ENCODE peak calls at places on chromosomes 7 and 10, in four cellular contexts. One of them, this sample, is unnamed.

GRCh38 chr10:99394256-99394655 is 36.2 kb downstream of the GOT1 start:
- DNase-seq in uterus: no peak
- DNase-seq in NB4: no peak
- DNase-seq in tibial nerve: no peak
- DNase-seq in this sample: no peak

GRCh38 chr10:87740232-87740631 is 77.8 kb downstream of the ATAD1 start:
- DNase-seq in uterus: no peak
- DNase-seq in NB4: peak; percentile 85
- DNase-seq in tibial nerve: no peak
- DNase-seq in this sample: no peak

GRCh38 chr7:114294036-114294435 is 120.6 kb upstream of the FOXP2 start:
- DNase-seq in uterus: no peak
- DNase-seq in NB4: no peak
- DNase-seq in tibial nerve: no peak
- DNase-seq in this sample: no peak

GRCh38 chr7:107579881-107580715 is at the start of gene BCAP29:
- DNase-seq in uterus: peak; percentile 70
- DNase-seq in NB4: peak; percentile 90
- DNase-seq in tibial nerve: peak; percentile 49
- DNase-seq in this sample: peak; percentile 82

GRCh38 chr10:42769653-42770052 is 12.9 kb upstream of the BMS1 start:
- DNase-seq in uterus: no peak
- DNase-seq in NB4: no peak
- DNase-seq in tibial nerve: no peak
- DNase-seq in this sample: no peak

GRCh38 chr10:31136951-31137885 is 105.6 kb upstream of the ZNF438 start:
- DNase-seq in uterus: no peak
- DNase-seq in NB4: peak; percentile 59
- DNase-seq in tibial nerve: peak; percentile 1
- DNase-seq in this sample: no peak

GRCh38 chr10:126597206-126597605 is 73.3 kb downstream of the C10orf90 start:
- DNase-seq in uterus: no peak
- DNase-seq in NB4: no peak
- DNase-seq in tibial nerve: no peak
- DNase-seq in this sample: no peak

GRCh38 chr10:30502266-30503058 is 68.5 kb downstream of the MAP3K8 start:
- DNase-seq in uterus: no peak
- DNase-seq in NB4: peak; percentile 75
- DNase-seq in tibial nerve: peak; percentile 38
- DNase-seq in this sample: no peak

GRCh38 chr7:130649004-130649790 is 19.4 kb downstream of the COPG2 start:
- DNase-seq in uterus: no peak
- DNase-seq in NB4: no peak
- DNase-seq in tibial nerve: no peak
- DNase-seq in this sample: no peak

GRCh38 chr10:103578782-103579382 is 85.4 kb downstream of the NEURL1 start:
- DNase-seq in uterus: no peak
- DNase-seq in NB4: no peak
- DNase-seq in tibial nerve: no peak
- DNase-seq in this sample: no peak

GRCh38 chr10:60894816-60895215 is 49.2 kb downstream of the RHOBTB1 start:
- DNase-seq in uterus: no peak
- DNase-seq in NB4: no peak
- DNase-seq in tibial nerve: no peak
- DNase-seq in this sample: no peak

GRCh38 chr7:71885487-71885886 is 526.7 kb downstream of the CALN1 start:
- DNase-seq in uterus: no peak
- DNase-seq in NB4: no peak
- DNase-seq in tibial nerve: no peak
- DNase-seq in this sample: no peak

GRCh38 chr7:95529701-95530100 is 44.0 kb downstream of the ASB4 start:
- DNase-seq in uterus: no peak
- DNase-seq in NB4: no peak
- DNase-seq in tibial nerve: no peak
- DNase-seq in this sample: no peak

GRCh38 chr7:24858108-24858977 is 101.1 kb upstream of the GSDME start:
- DNase-seq in uterus: no peak
- DNase-seq in NB4: no peak
- DNase-seq in tibial nerve: no peak
- DNase-seq in this sample: no peak

GRCh38 chr10:51821045-51821444 is 121.7 kb upstream of the CSTF2T start:
- DNase-seq in uterus: no peak
- DNase-seq in NB4: no peak
- DNase-seq in tibial nerve: no peak
- DNase-seq in this sample: no peak

GRCh38 chr7:29007127-29007526 is 49.0 kb upstream of the TRIL start:
- DNase-seq in uterus: no peak
- DNase-seq in NB4: no peak
- DNase-seq in tibial nerve: no peak
- DNase-seq in this sample: no peak

GRCh38 chr7:114302858-114303257 is 111.8 kb upstream of the FOXP2 start:
- DNase-seq in uterus: no peak
- DNase-seq in NB4: no peak
- DNase-seq in tibial nerve: no peak
- DNase-seq in this sample: no peak

DNA sequence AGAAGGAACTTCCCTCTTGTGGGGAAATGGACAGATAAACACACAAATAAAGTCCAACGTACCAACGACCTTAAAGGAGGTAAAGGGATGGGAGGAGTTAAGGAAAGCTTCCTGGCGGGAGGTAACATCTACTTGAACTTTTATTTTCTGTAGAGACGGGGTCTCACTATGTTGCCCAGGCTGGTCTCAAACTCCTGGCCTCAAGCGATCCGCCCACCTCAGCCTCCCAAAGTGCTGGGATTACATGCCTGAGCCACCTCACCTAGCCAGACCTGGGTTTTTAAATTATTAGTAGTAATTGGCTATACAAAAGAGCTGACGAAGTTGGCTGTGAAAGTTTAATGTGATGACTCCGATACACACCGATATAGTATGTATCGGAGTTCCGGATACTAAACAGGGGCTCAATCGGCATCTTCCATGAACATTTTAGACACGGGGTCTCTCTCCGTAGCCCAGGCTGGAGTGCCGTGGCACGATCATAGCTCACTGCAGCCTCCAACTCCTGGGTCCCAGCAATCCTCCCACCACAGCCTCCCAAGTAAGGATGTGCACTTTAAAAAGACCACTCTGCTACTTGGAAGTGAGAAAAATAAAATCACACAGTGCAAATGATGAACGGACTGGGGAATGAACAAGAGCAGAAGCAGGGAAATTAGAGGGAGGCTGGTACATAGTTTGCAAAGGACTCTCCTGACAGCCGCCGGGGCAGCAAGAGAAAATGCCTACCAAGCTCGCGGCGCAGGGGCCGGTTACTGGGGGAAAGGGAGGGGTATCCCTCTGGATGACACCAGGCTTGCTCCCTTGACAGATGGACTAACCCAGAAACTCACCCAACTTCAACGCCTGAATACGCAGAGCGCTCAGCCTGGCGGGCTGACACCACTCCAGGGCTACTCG is 1.0 kb downstream of the BCL7B start:
- DNase-seq in uterus: no peak
- DNase-seq in NB4: no peak
- DNase-seq in tibial nerve: no peak
- DNase-seq in this sample: no peak
- TF ChIP-seq POLR2A in uterus: no peak
- TF ChIP-seq POLR2A in NB4: no peak
- TF ChIP-seq POLR2A in tibial nerve: peak; percentile 16
- TF ChIP-seq POLR2A in this sample: no peak

GRCh38 chr10:79068203-79068561 is 584 bp upstream of the ZMIZ1 start:
- DNase-seq in uterus: no peak
- DNase-seq in NB4: peak; percentile 55
- DNase-seq in tibial nerve: no peak
- DNase-seq in this sample: peak; percentile 34

GRCh38 chr10:79068562-79069324 is at the start of gene ZMIZ1:
- DNase-seq in uterus: peak; percentile 90
- DNase-seq in NB4: peak; percentile 94
- DNase-seq in tibial nerve: peak; percentile 90
- DNase-seq in this sample: peak; percentile 92

GRCh38 chr10:79070611-79071534 is 2.1 kb downstream of the ZMIZ1 start:
- DNase-seq in uterus: peak; percentile 86
- DNase-seq in NB4: peak; percentile 74
- DNase-seq in tibial nerve: peak; percentile 89
- DNase-seq in this sample: peak; percentile 98

GRCh38 chr10:79070091-79070610 is 1.4 kb downstream of the ZMIZ1 start:
- DNase-seq in uterus: peak; percentile 48
- DNase-seq in NB4: no peak
- DNase-seq in tibial nerve: no peak
- DNase-seq in this sample: peak; percentile 78

GRCh38 chr10:79069325-79070090 is 742 bp downstream of the ZMIZ1 start:
- DNase-seq in uterus: peak; percentile 54
- DNase-seq in NB4: peak; percentile 69
- DNase-seq in tibial nerve: no peak
- DNase-seq in this sample: peak; percentile 62
- TF ChIP-seq POLR2A in uterus: no peak
- TF ChIP-seq POLR2A in NB4: no peak
- TF ChIP-seq POLR2A in tibial nerve: no peak
- TF ChIP-seq POLR2A in this sample: no peak

GRCh38 chr7:157518514-157519175 is 181.8 kb downstream of the DNAJB6 start:
- DNase-seq in uterus: no peak
- DNase-seq in NB4: no peak
- DNase-seq in tibial nerve: no peak
- DNase-seq in this sample: no peak
- TF ChIP-seq POLR2A in uterus: no peak
- TF ChIP-seq POLR2A in NB4: no peak
- TF ChIP-seq POLR2A in tibial nerve: no peak
- TF ChIP-seq POLR2A in this sample: no peak

GRCh38 chr7:5690931-5691461 is 90.5 kb downstream of the RNF216 start:
- DNase-seq in uterus: peak; percentile 48
- DNase-seq in NB4: no peak
- DNase-seq in tibial nerve: no peak
- DNase-seq in this sample: peak; percentile 88

GRCh38 chr7:5691536-5692090 is 89.8 kb downstream of the RNF216 start:
- DNase-seq in uterus: no peak
- DNase-seq in NB4: no peak
- DNase-seq in tibial nerve: no peak
- DNase-seq in this sample: no peak

GRCh38 chr7:5692845-5693278 is 88.6 kb downstream of the RNF216 start:
- DNase-seq in uterus: no peak
- DNase-seq in NB4: no peak
- DNase-seq in tibial nerve: no peak
- DNase-seq in this sample: no peak

GRCh38 chr7:5693529-5693928 is 87.9 kb downstream of the RNF216 start:
- DNase-seq in uterus: no peak
- DNase-seq in NB4: peak; percentile 93
- DNase-seq in tibial nerve: no peak
- DNase-seq in this sample: peak; percentile 82

DNA sequence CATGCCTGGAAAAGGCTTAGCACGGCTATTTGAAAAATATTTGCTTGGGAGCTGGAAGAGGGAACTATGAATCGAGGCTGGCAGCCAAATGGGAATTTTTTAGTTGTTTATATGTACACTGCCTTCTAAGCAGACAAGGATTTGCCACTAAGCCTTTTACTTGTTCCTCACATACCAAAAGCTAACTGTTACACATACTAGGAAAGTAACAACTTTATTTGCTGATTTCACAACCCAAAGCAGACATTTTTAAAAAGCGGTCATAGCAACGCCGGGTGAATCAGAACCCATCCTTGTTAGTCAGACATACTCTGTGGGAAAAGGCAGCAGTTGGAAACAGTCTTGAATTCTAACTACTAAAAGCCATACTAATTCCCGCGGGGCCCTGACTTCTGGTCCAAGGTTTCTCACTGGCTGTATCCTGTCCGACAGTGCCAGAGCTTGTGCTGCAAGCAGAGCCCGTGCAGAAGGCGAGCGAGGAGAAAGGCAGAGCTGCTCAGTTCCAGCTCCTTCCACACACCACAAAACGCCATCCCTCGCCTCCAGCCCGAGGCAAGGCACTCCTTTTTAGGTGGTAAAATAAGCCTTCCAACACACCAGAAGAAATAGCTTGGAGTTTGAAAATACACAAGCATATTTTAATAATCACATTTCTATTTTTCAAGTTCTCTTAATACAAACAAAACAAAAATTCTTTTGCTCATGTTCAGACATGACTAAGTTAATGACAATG is 89.2 kb downstream of the RNF216 start:
- DNase-seq in uterus: peak; percentile 85
- DNase-seq in NB4: peak; percentile 55
- DNase-seq in tibial nerve: peak; percentile 89
- DNase-seq in this sample: peak; percentile 56
- TF ChIP-seq POLR2A in uterus: peak; percentile 38
- TF ChIP-seq POLR2A in NB4: no peak
- TF ChIP-seq POLR2A in tibial nerve: no peak
- TF ChIP-seq POLR2A in this sample: peak; percentile 16

DNA sequence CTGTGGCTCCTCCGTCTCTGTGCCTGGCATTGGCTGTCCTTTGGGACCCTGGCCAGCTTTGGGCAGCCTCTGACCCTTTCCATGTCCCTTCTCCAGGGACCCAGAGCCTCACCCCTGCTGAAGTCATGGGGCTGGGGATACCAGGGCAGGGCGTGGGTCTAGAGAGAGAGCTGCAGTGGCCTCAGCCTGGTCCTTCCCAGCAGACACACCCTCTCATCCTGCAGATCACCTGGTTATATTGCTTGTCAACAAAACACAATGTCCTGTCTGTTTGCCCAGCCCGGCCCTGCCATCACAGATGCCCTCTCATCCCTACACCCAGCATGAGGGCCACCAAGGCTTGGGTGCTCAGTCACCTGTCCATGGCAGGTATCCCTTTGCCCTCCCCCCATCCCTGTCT is 1.8 kb downstream of the MUC17 start:
- DNase-seq in uterus: no peak
- DNase-seq in NB4: no peak
- DNase-seq in tibial nerve: no peak
- DNase-seq in this sample: no peak
- TF ChIP-seq POLR2A in uterus: no peak
- TF ChIP-seq POLR2A in NB4: no peak
- TF ChIP-seq POLR2A in tibial nerve: no peak
- TF ChIP-seq POLR2A in this sample: no peak

DNA sequence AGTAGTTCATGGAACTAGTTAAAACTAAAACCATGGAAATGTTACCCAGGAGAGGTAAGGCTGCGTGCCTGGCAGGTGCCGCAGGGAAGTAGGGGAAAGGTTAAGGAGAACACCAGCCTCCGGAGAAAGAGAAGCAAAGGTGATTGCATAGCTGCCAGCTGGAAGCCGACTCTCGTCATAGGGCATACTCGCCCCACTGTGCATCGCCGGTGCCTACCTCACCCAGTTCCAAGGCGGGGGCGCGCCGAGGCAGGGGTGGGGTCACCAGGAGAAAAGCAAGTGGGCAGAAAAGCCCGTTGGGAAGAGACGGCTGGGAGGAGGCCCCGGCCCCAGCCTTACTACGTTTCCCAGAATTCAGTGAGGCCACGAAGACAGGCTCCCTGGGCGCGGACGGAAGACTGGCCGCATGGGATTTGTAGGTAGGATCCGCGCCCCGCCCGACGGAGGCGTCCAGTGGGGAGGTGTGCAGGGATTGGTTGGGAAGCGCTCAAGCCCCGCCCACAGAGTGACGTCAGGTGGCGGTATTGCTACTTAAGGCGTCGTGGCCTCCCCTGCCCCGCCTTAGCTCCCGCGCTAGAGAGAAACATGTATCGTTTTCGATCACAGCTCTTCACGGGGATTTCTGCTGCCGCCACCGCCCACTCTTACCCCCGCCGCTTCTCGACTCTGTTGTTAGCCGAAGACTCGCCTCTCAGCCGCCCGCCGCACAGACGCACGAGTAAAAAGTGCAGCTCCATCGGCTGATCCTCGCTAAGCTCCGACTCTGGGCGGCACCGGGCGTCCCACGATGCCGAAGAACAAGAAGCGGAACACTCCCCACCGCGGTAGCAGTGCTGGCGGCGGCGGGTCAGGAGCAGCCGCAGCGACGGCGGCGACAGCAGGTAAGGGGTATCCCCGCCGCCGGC is at the start of gene IFRD1:
- DNase-seq in uterus: peak; percentile 99
- DNase-seq in NB4: peak; percentile 100
- DNase-seq in tibial nerve: peak; percentile 99
- DNase-seq in this sample: peak; percentile 100
- TF ChIP-seq POLR2A in uterus: peak; percentile 98
- TF ChIP-seq POLR2A in NB4: peak; percentile 99
- TF ChIP-seq POLR2A in tibial nerve: peak; percentile 97
- TF ChIP-seq POLR2A in this sample: peak; percentile 94

This sample was measured in thyroid gland.